ENCODE peak calls at places on chromosomes 5 and 9, in four cellular contexts. C is CD4-positive, alpha-beta T cell; V is MM.1S; S is BJ. I is an unnamed sample.

GRCh38 chr9:129630967-129631672 is 5.2 kb downstream of the NTMT1 start:
- DNase-seq in C (no peak), V (no peak), S (no peak), I (no peak)

GRCh38 chr5:133534566-133534965 is 77.8 kb downstream of the FSTL4 start:
- DNase-seq in C (no peak), V (no peak), S (no peak), I (no peak)

GRCh38 chr9:124011460-124012301 is at the start of gene LHX2:
- DNase-seq in C (no peak), V (peak; percentile 80), S (peak; percentile 16), I (peak; percentile 77)

GRCh38 chr9:126696764-126697145 is 83.0 kb downstream of the LMX1B start:
- DNase-seq in C (no peak), V (no peak), S (no peak), I (no peak)

GRCh38 chr5:41347569-41347968 is 134.2 kb upstream of the C6 start:
- DNase-seq in C (no peak), V (no peak), S (no peak), I (no peak)

GRCh38 chr5:61334224-61335196 is 2.5 kb downstream of the ZSWIM6 start:
- DNase-seq in C (no peak), V (no peak), S (no peak), I (no peak)

GRCh38 chr5:143714629-143715028 is 97.3 kb upstream of the HMHB1 start:
- DNase-seq in C (no peak), V (no peak), S (no peak), I (peak; percentile 8)

GRCh38 chr9:134340475-134341186 is 14.4 kb downstream of the RXRA start:
- DNase-seq in C (no peak), V (no peak), S (no peak), I (no peak)

GRCh38 chr5:137342764-137343163 is 156.4 kb downstream of the SPOCK1 start:
- DNase-seq in C (no peak), V (no peak), S (no peak), I (no peak)

GRCh38 chr9:134339183-134339806 is 13.0 kb downstream of the RXRA start:
- DNase-seq in C (no peak), V (no peak), S (no peak), I (no peak)

GRCh38 chr5:88290801-88291200 is 22.2 kb upstream of the TMEM161B start:
- DNase-seq in C (no peak), V (no peak), S (no peak), I (no peak)

GRCh38 chr5:167853421-167853820 is 438.0 kb upstream of the WWC1 start:
- DNase-seq in C (no peak), V (no peak), S (peak; percentile 69), I (no peak)

GRCh38 chr5:103408408-103408807 is 149.8 kb downstream of the MACIR start:
- DNase-seq in C (no peak), V (peak; percentile 49), S (no peak), I (no peak)

GRCh38 chr5:174053891-174054290 is 8.4 kb downstream of the NSG2 start:
- DNase-seq in C (no peak), V (no peak), S (no peak), I (no peak)

GRCh38 chr5:174058433-174059122 is 13.1 kb downstream of the NSG2 start:
- DNase-seq in C (no peak), V (peak; percentile 81), S (no peak), I (no peak)

GRCh38 chr5:174059247-174059646 is 13.7 kb downstream of the NSG2 start:
- DNase-seq in C (no peak), V (no peak), S (no peak), I (no peak)

GRCh38 chr5:174052636-174053035 is 7.1 kb downstream of the NSG2 start:
- DNase-seq in C (no peak), V (peak; percentile 38), S (no peak), I (no peak)

DNA sequence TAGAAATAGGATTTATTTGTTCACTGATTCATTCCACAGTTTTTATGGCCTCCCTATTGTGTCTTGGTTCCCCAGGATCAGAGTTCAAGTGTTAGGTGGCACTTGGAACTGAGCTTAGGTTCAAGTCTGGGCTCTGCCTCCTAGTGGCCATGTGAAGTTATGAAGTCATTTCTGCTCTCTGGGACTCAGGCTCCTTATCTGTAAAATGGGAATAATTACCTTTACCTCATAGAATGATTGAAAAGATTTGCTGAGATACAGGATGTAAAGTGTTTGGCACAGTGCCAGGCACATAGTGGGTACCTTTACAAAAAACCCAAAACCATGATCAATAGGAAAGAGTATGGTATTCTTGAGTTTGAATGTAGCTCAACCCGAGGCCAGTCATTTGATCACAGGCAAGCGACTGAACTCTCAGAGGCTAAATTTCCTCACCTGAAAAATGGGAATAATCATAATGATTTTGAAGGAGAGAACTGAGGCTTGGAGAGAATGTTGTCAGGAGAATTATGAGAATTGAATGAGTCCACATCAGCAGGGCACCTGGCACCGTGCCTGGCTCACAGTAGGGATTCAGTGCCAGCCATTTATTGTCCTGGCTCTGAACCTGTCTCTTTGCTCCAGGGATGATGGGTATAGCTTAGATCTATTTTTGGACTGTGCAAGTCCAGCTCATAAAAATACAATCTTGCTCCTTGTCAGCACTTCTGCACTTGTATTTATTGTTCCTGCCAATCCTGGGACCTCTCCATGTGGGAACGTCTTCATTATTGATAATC is 10.7 kb downstream of the NSG2 start:
- DNase-seq in C (no peak), V (no peak), S (no peak), I (peak; percentile 18)
- TF ChIP-seq CTCF in C (no peak), V (peak; percentile 35), S (no peak), I (peak; percentile 38)

GRCh38 chr9:9341203-9341602 is 1271.6 kb downstream of the PTPRD start:
- DNase-seq in C (no peak), V (no peak), S (no peak), I (no peak)

DNA sequence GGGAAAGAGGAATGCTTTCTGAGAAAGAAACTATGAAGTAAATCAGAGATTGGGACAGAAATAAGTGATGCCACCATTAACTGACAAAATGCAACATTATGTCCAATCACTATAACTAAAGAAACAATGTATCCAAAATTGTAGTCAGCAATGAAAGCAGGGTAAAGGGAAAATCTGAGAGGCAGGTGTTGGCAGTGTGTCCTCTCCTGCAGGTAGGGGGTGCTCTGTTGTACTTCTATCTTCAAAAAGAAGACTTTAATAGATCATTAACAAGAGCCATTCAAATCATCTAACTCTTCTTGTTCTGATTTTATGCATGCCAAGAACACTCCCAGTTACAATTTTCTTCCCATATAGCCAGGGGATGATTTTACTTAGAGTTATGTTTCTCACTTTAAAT is 1275.7 kb downstream of the PTPRD start:
- DNase-seq in C (no peak), V (no peak), S (no peak), I (no peak)
- TF ChIP-seq CTCF in C (no peak), V (no peak), S (no peak), I (no peak)

GRCh38 chr5:161847447-161847846 is 473 bp upstream of the GABRA1 start:
- DNase-seq in C (no peak), V (no peak), S (no peak), I (no peak)

GRCh38 chr5:161846731-161847130 is 1.2 kb upstream of the GABRA1 start:
- DNase-seq in C (no peak), V (peak; percentile 36), S (no peak), I (no peak)

GRCh38 chr5:161850491-161850890 is 2.6 kb downstream of the GABRA1 start:
- DNase-seq in C (no peak), V (no peak), S (no peak), I (no peak)

GRCh38 chr5:161847896-161848510 is at the start of gene GABRA1:
- DNase-seq in C (no peak), V (no peak), S (no peak), I (no peak)

DNA sequence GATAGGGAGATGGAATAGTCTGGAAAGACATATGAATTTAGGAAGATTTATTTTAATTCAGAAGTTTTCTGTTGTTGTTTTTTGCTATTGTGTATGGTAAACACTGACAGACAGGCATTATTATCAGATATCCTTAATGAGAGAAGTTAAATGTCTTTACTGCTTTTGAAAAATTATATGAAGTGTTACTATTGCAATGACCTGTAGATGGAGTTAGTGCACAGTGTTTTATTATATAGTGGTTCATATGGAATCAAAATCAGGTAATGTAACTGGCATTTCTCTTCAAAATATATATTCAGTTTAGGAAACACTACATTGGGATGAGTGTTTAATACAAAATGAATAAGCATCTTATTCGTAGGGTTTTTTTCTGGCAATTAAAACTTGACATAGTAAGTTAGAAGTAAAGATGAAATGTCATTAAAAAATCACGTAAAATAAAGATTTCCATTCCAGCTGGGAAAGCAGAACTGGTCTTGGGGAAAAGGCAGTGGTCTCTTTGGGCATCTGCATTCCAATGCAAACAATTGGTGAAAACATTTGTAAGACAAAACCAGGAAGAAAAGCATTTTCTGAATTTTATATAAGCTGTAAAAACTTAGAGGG is 3.9 kb downstream of the GABRA1 start:
- DNase-seq in C (no peak), V (peak; percentile 24), S (no peak), I (no peak)
- TF ChIP-seq CTCF in C (no peak), V (peak; percentile 46), S (no peak), I (no peak)

GRCh38 chr5:141343953-141344463 is 379 bp downstream of the PCDHGA3 start:
- DNase-seq in C (no peak), V (no peak), S (no peak), I (no peak)

GRCh38 chr5:141342773-141343172 is 856 bp upstream of the PCDHGA3 start:
- DNase-seq in C (no peak), V (no peak), S (no peak), I (no peak)

GRCh38 chr5:141349917-141350619 is at the start of gene PCDHGB1:
- DNase-seq in C (no peak), V (peak; percentile 75), S (no peak), I (peak; percentile 85)

GRCh38 chr5:141343242-141343952 is at the start of gene PCDHGA3:
- DNase-seq in C (no peak), V (peak; percentile 38), S (no peak), I (peak; percentile 69)

DNA sequence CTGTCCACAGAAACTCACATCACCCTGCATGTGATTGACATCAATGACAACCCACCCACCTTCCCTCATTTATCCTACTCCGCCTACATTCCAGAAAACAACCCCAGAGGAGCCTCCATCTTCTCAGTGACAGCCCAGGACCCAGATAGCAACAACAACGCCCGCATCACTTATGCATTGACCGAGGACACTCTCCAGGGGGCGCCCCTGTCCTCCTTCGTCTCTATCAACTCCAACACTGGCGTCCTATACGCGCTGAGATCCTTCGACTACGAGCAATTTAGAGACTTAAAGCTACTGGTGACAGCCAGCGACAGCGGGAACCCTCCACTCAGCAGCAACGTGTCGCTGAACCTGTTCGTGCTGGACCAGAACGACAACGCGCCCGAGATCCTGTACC is 1.7 kb downstream of the PCDHGA3 start:
- DNase-seq in C (no peak), V (no peak), S (no peak), I (no peak)
- TF ChIP-seq CTCF in C (no peak), V (no peak), S (no peak), I (no peak)

GRCh38 chr5:148459669-148460068 is 75.9 kb downstream of the FBXO38 start:
- DNase-seq in C (no peak), V (no peak), S (no peak), I (no peak)

GRCh38 chr5:148458036-148458888 is 74.5 kb downstream of the FBXO38 start:
- DNase-seq in C (no peak), V (no peak), S (no peak), I (no peak)

GRCh38 chr5:148454576-148454975 is 70.8 kb downstream of the FBXO38 start:
- DNase-seq in C (no peak), V (no peak), S (no peak), I (no peak)

GRCh38 chr5:148455055-148455675 is 71.4 kb downstream of the FBXO38 start:
- DNase-seq in C (no peak), V (no peak), S (no peak), I (no peak)

DNA sequence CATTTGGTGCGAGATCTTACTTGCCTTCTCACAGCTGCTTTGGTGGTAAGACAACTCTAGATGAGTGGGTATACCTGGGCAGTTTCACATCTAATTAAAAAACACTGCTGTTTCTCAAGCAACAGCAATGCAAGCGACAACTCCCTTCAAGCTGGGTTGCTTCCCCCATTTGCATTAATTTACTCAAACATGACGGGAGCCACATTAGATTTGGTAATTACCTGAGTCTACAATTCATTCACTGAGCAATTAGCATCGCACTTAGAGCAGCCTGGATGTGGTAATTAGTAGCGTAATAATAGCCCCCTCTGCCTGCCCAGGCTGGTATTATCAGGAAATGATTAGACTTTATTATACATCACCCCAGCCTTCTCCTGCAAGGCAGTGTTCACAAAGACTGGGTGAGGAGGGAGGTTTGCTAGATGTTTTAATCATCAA is 73.4 kb downstream of the FBXO38 start:
- DNase-seq in C (no peak), V (no peak), S (no peak), I (no peak)
- TF ChIP-seq CTCF in C (peak; percentile 33), V (peak; percentile 16), S (peak; percentile 35), I (no peak)